ENCODE peak calls at places on chromosomes 3 and 15, in eight cellular contexts. D is kidney; N is uterus; E is CD4-positive, alpha-beta T cell; S is HepG2; Y is fibroblast of mammary gland; F is nephron progenitor cell; O is DND-41. B is an unnamed sample.

GRCh38 chr3:31567036-31567435 is 34.3 kb downstream of the STT3B start:
- DNase-seq in F (no peak), Y (peak; percentile 11), E (no peak), D (no peak), S (peak; percentile 27), O (peak; percentile 20), N (no peak), B (no peak)

GRCh38 chr3:156218353-156218744 is 98.0 kb downstream of the KCNAB1 start:
- DNase-seq in E (no peak), O (no peak), N (no peak), D (no peak), Y (peak; percentile 69), S (peak; percentile 24), F (no peak), B (peak; percentile 29)

GRCh38 chr3:196179380-196180308 is 31.6 kb downstream of the ZDHHC19 start:
- DNase-seq in O (peak; percentile 87), E (peak; percentile 67), Y (peak; percentile 70), D (peak; percentile 82), S (no peak), N (no peak), F (no peak), B (peak; percentile 93)

GRCh38 chr3:31962801-31963205 is 18.3 kb downstream of the OSBPL10 start:
- DNase-seq in E (no peak), O (no peak), S (peak; percentile 52), D (no peak), Y (peak; percentile 59), F (no peak), N (no peak), B (no peak)

GRCh38 chr15:37891754-37892368 is 42.6 kb upstream of the TMCO5A start:
- DNase-seq in N (no peak), E (no peak), Y (peak; percentile 64), O (no peak), D (no peak), S (peak; percentile 23), F (peak; percentile 21), B (peak; percentile 37)

GRCh38 chr3:28347374-28348285 is 891 bp upstream of the ZCWPW2 start:
- DNase-seq in S (no peak), N (no peak), D (no peak), Y (peak; percentile 90), O (no peak), E (no peak), F (no peak), B (no peak)

GRCh38 chr3:4580346-4581019 is 87.3 kb downstream of the ITPR1 start:
- DNase-seq in E (no peak), D (no peak), S (no peak), F (peak; percentile 20), N (peak; percentile 57), Y (no peak), O (no peak), B (no peak)

GRCh38 chr15:53414167-53414566 is 345.3 kb downstream of the WDR72 start:
- DNase-seq in S (peak; percentile 75), E (no peak), F (no peak), D (no peak), N (no peak), O (no peak), Y (no peak), B (no peak)

GRCh38 chr3:17032407-17033034 is 147.8 kb downstream of the PLCL2 start:
- DNase-seq in F (no peak), S (peak; percentile 16), Y (peak; percentile 67), D (no peak), O (no peak), N (no peak), E (no peak), B (peak; percentile 20)

GRCh38 chr3:126015075-126015474 is 46.1 kb downstream of the ROPN1B start:
- DNase-seq in E (no peak), D (no peak), N (no peak), S (no peak), Y (no peak), F (no peak), O (no peak), B (no peak)

GRCh38 chr3:121878411-121878810 is 15.8 kb upstream of the SLC15A2 start:
- DNase-seq in E (no peak), D (no peak), O (no peak), N (no peak), F (no peak), S (no peak), Y (no peak), B (no peak)

GRCh38 chr3:121885386-121885785 is 8.8 kb upstream of the SLC15A2 start:
- DNase-seq in N (no peak), D (no peak), F (no peak), O (no peak), S (no peak), Y (no peak), E (no peak), B (peak; percentile 34)

DNA sequence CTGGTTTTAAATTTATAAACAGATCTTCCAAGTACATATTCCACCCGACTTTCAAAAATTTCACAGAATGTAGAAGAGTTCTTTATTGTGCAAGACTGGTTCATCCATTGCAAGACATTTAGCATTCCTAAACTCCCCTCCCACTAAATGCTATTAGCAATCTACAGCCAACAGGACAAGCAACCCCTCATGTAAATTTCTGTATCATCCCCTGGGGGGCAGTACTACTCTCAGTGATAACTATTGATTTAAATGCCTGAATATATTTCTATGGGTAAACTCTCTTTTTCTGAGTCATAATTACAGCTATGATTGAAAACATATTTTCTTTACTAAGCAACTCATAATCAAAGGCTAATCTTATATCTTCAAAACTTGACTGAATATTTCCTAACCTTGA is 10.7 kb upstream of the SLC15A2 start:
- DNase-seq in N (no peak), F (no peak), Y (peak; percentile 54), E (no peak), D (no peak), S (peak; percentile 35), O (no peak), B (peak; percentile 14)
- TF ChIP-seq CTCF in N (no peak), F (peak; percentile 17), Y (peak; percentile 46), E (no peak), D (peak; percentile 11), S (peak; percentile 41), O (peak; percentile 49), B (peak; percentile 28)

DNA sequence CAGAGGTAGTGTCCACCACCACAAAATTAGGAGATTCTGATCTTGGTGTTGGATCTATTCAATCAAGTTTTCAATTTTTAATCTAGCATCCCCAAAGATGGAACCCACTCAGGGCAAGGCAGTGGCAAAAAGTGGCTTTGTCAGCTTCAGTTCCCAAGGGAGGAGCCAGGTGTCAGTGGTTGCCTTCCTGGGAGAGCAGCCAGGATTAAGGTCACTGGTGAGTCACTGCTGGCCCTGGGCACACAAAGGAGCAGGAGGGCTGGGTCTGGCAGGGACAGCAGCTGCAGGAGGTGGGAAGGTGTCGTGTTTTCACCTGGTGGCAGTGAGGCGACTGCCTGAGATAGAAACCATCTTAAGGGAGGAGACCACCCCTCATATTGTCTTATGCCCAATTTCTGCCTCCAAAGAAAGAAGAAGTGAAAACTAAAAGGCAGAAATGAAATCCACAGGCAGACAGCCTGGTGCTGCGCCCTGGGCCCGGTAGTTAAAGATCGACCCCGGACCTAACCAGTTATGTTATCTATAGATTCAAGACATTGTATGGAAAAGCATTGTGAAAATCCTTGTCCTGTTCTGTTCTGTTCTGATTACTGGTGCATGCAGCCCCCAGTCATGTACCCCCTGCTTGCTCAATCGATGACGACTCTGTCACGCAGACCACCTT is 5.9 kb upstream of the KLHL25 start:
- DNase-seq in F (no peak), D (peak; percentile 84), O (no peak), N (no peak), S (peak; percentile 78), Y (peak; percentile 60), E (no peak), B (peak; percentile 55)
- TF ChIP-seq CTCF in F (no peak), D (peak; percentile 36), O (no peak), N (no peak), S (peak; percentile 77), Y (no peak), E (no peak), B (no peak)

GRCh38 chr3:87498358-87499080 is 222.1 kb upstream of the POU1F1 start:
- DNase-seq in F (no peak), N (no peak), O (no peak), E (no peak), S (no peak), Y (no peak), D (no peak), B (no peak)

GRCh38 chr3:87501076-87501475 is 224.7 kb upstream of the POU1F1 start:
- DNase-seq in S (no peak), D (no peak), N (no peak), O (no peak), Y (no peak), F (no peak), E (no peak), B (no peak)

GRCh38 chr3:87507753-87508152 is 231.4 kb upstream of the POU1F1 start:
- DNase-seq in S (no peak), O (no peak), Y (no peak), E (no peak), F (no peak), D (no peak), N (no peak), B (no peak)

GRCh38 chr3:87509401-87509800 is 233.0 kb upstream of the POU1F1 start:
- DNase-seq in Y (no peak), S (no peak), N (no peak), O (no peak), F (no peak), D (no peak), E (no peak), B (no peak)

GRCh38 chr3:87503901-87504498 is 227.6 kb upstream of the POU1F1 start:
- DNase-seq in D (no peak), N (no peak), O (peak; percentile 41), Y (peak; percentile 64), S (peak; percentile 60), F (peak; percentile 16), E (no peak), B (peak; percentile 55)
- TF ChIP-seq CTCF in D (peak; percentile 52), N (no peak), O (peak; percentile 75), Y (peak; percentile 58), S (peak; percentile 62), F (peak; percentile 74), E (no peak), B (peak; percentile 94)

GRCh38 chr3:15815696-15816095 is 17.9 kb upstream of the ANKRD28 start:
- DNase-seq in O (no peak), F (no peak), D (no peak), N (no peak), S (peak; percentile 30), Y (peak; percentile 89), E (no peak), B (peak; percentile 59)

GRCh38 chr3:15810702-15811101 is 12.9 kb upstream of the ANKRD28 start:
- DNase-seq in N (no peak), Y (no peak), E (no peak), O (no peak), D (no peak), S (no peak), F (no peak), B (no peak)

GRCh38 chr3:15808679-15809078 is 10.9 kb upstream of the ANKRD28 start:
- DNase-seq in E (no peak), S (no peak), D (no peak), F (no peak), O (no peak), Y (no peak), N (no peak), B (no peak)

GRCh38 chr3:15809313-15809712 is 11.5 kb upstream of the ANKRD28 start:
- DNase-seq in F (no peak), D (no peak), S (no peak), Y (no peak), E (no peak), O (no peak), N (no peak), B (no peak)

DNA sequence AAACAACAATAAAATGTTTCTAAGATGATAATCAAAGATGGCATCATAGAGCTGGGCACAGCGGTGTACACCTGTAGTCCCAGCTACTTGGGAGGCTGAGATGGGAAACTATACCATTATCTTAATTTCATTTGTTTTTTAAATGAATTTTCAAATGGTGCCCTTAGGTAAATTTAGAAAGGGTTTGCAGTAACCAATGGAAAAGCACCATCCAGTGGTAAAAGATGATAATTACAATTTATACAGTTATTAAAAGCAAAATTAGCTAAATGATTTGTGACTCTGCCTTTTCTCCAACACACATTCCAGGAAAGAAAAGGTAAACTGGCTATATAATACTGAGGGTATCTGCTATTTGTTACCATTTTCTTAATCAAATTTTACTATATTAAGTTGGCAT is 14.4 kb upstream of the ANKRD28 start:
- DNase-seq in Y (peak; percentile 56), S (no peak), E (no peak), F (no peak), D (no peak), O (no peak), N (no peak), B (no peak)
- TF ChIP-seq CTCF in Y (peak; percentile 47), S (peak; percentile 26), E (peak; percentile 67), F (no peak), D (peak; percentile 41), O (peak; percentile 62), N (peak; percentile 51), B (peak; percentile 46)

B was measured in astrocyte.